ENCODE peak calls at places on chromosomes 11 and 22, in six cellular contexts. O is breast epithelium, K is K562, J is suprapubic skin, T is stomach, X is IMR-90. A is an unnamed sample. For H3K4me1, the result is how much of the 10 kb centered on the place peaks cover.

GRCh38 chr11:80103149-80103859 is 662.5 kb upstream of the TENM4 start:
- DNase-seq in J (no peak), X (peak), K (no peak), T (no peak), O (no peak), A (no peak)

GRCh38 chr11:3169235-3169951 is 4.3 kb upstream of the OSBPL5 start:
- DNase-seq in T (peak), O (peak), X (peak), K (peak), J (peak), A (peak)

GRCh38 chr11:43518407-43519165 is 159.9 kb downstream of the TTC17 start:
- DNase-seq in J (no peak), K (no peak), X (peak), T (no peak), O (no peak), A (no peak)

GRCh38 chr11:72573380-72573949 is 100.8 kb downstream of the PDE2A start:
- DNase-seq in J (peak), T (no peak), X (peak), O (no peak), K (peak), A (peak)

GRCh38 chr11:16805942-16806341 is 67.5 kb downstream of the C11orf58 start:
- DNase-seq in X (peak), K (no peak), O (no peak), T (no peak), J (no peak), A (no peak)

GRCh38 chr11:12087075-12087775 is 23.2 kb upstream of the MICAL2 start:
- DNase-seq in X (peak), O (no peak), J (no peak), K (peak), T (no peak), A (no peak)

GRCh38 chr11:34222030-34222429 is 116.6 kb downstream of the NAT10 start:
- DNase-seq in J (no peak), K (no peak), T (no peak), X (no peak), O (no peak), A (no peak)

GRCh38 chr22:46972901-46973831 is 210.7 kb downstream of the TBC1D22A start:
- DNase-seq in O (no peak), T (no peak), X (no peak), K (no peak), J (no peak), A (no peak)

GRCh38 chr11:34223021-34223813 is 117.8 kb downstream of the NAT10 start:
- DNase-seq in X (peak), O (no peak), T (no peak), J (no peak), K (no peak), A (peak)

GRCh38 chr11:78414321-78415051 is 3.1 kb downstream of the GAB2 start:
- DNase-seq in J (no peak), O (no peak), X (peak), T (no peak), K (no peak), A (no peak)

GRCh38 chr11:57402188-57403066 is 12.0 kb upstream of the PRG2 start:
- DNase-seq in T (no peak), K (peak), O (no peak), X (no peak), J (no peak), A (no peak)

GRCh38 chr11:44301856-44302231 is 8.1 kb downstream of the ALX4 start:
- DNase-seq in J (no peak), O (no peak), X (no peak), K (peak), T (no peak), A (no peak)

GRCh38 chr22:19891350-19892248 is 36.9 kb upstream of the GNB1L start:
- DNase-seq in X (peak), J (no peak), K (peak), T (no peak), O (no peak), A (no peak)

GRCh38 chr22:24134090-24134846 is 47.0 kb upstream of the SUSD2 start:
- DNase-seq in J (no peak), O (no peak), K (no peak), T (peak), X (no peak), A (peak)

GRCh38 chr11:73229321-73230275 is 11.5 kb downstream of the P2RY2 start:
- DNase-seq in T (no peak), K (no peak), J (peak), X (no peak), O (no peak), A (no peak)

GRCh38 chr11:12706531-12707499 is 32.6 kb downstream of the TEAD1 start:
- DNase-seq in J (no peak), O (no peak), T (peak), X (no peak), K (peak), A (no peak)

GRCh38 chr11:19087658-19088057 is 27.1 kb upstream of the MRGPRX2 start:
- DNase-seq in O (no peak), J (no peak), X (peak), T (no peak), K (no peak), A (no peak)

GRCh38 chr22:37229012-37229804 is 14.9 kb downstream of the RAC2 start:
- DNase-seq in J (no peak), K (peak), O (no peak), X (peak), T (no peak), A (peak)

GRCh38 chr11:105923814-105924213 is 98.2 kb downstream of the MSANTD4 start:
- DNase-seq in J (no peak), T (no peak), K (no peak), O (no peak), X (peak), A (no peak)

GRCh38 chr11:96168623-96169022 is 174.4 kb downstream of the MAML2 start:
- DNase-seq in X (peak), T (no peak), K (no peak), J (no peak), O (peak), A (peak)

GRCh38 chr11:86162257-86162656 is 82.3 kb upstream of the EED start:
- DNase-seq in J (no peak), X (peak), T (no peak), O (no peak), K (peak), A (peak)

GRCh38 chr11:88231894-88232482 is 56.7 kb upstream of the RAB38 start:
- DNase-seq in K (no peak), J (no peak), T (no peak), O (no peak), X (peak), A (no peak)

GRCh38 chr22:27115816-27116256 is 458.4 kb downstream of the MIAT start:
- DNase-seq in X (peak), T (peak), K (no peak), J (no peak), O (no peak), A (peak)

GRCh38 chr11:76661835-76662434 is 8.6 kb downstream of the LRRC32 start:
- DNase-seq in T (no peak), X (no peak), O (no peak), J (peak), K (no peak), A (no peak)

GRCh38 chr11:83671295-83671694 is 385.1 kb upstream of the CCDC90B start:
- DNase-seq in O (no peak), X (peak), T (no peak), J (no peak), K (no peak), A (no peak)

GRCh38 chr22:22465782-22466181 is 42.8 kb downstream of the ZNF280B start:
- DNase-seq in J (no peak), O (no peak), T (no peak), K (no peak), X (peak), A (no peak)

GRCh38 chr11:134863294-134863693 is 451.3 kb upstream of the B3GAT1 start:
- DNase-seq in J (no peak), O (no peak), X (no peak), T (no peak), K (no peak), A (no peak)

GRCh38 chr11:1298695-1299492 is 10.5 kb downstream of the TOLLIP start:
- DNase-seq in K (no peak), J (peak), O (peak), T (peak), X (peak), A (peak)

GRCh38 chr11:46991391-46991790 is 54.8 kb downstream of the CSTPP1 start:
- DNase-seq in T (no peak), X (no peak), O (no peak), K (no peak), J (no peak), A (no peak)

GRCh38 chr22:40179535-40179934 is 1.8 kb downstream of the TNRC6B start:
- DNase-seq in O (no peak), J (no peak), T (no peak), X (no peak), K (no peak), A (no peak)

GRCh38 chr11:66818231-66818955 is 24.8 kb upstream of the RCE1 start:
- DNase-seq in K (no peak), X (peak), J (no peak), T (no peak), O (no peak), A (no peak)

GRCh38 chr22:27993774-27994350 is 74.8 kb upstream of the PITPNB start:
- DNase-seq in J (peak), K (no peak), X (no peak), O (no peak), T (no peak), A (no peak)

GRCh38 chr11:121696947-121697346 is 244.2 kb upstream of the SORL1-AS1 start:
- DNase-seq in X (no peak), O (no peak), J (no peak), K (no peak), T (no peak), A (no peak)

GRCh38 chr11:43649501-43649900 is 31.0 kb upstream of the HSD17B12 start:
- DNase-seq in O (no peak), J (no peak), X (no peak), K (no peak), T (no peak), A (no peak)

GRCh38 chr11:33724644-33725035 is 11.6 kb downstream of the CD59 start:
- DNase-seq in K (no peak), T (no peak), J (no peak), O (peak), X (peak), A (no peak)

DNA sequence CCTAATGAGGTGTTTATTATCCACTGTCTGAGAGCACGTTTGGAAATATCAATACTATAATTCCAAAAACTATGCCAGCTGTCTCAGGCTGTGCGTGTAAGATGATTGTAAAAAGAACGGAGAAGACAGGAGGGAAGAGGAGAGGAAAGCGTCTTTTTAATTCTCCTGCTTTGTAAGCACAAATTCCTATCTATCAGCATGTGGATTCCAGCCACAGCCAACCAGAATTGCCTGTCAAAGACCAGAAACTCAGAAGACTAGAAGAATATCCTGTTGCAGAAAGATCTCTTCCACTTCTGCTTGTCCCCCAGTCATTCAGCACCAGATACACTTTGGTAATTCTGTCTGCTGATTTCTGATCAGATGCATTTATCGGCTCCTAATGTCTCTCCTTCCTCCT is 25.8 kb downstream of the APOL5 start:
- DNase-seq in K (no peak), J (no peak), T (no peak), X (peak), O (no peak), A (no peak)
- H3K4me1 ChIP-seq in K (under half), J (under half), T (under half), X (under half), O (under half), A (under half)

DNA sequence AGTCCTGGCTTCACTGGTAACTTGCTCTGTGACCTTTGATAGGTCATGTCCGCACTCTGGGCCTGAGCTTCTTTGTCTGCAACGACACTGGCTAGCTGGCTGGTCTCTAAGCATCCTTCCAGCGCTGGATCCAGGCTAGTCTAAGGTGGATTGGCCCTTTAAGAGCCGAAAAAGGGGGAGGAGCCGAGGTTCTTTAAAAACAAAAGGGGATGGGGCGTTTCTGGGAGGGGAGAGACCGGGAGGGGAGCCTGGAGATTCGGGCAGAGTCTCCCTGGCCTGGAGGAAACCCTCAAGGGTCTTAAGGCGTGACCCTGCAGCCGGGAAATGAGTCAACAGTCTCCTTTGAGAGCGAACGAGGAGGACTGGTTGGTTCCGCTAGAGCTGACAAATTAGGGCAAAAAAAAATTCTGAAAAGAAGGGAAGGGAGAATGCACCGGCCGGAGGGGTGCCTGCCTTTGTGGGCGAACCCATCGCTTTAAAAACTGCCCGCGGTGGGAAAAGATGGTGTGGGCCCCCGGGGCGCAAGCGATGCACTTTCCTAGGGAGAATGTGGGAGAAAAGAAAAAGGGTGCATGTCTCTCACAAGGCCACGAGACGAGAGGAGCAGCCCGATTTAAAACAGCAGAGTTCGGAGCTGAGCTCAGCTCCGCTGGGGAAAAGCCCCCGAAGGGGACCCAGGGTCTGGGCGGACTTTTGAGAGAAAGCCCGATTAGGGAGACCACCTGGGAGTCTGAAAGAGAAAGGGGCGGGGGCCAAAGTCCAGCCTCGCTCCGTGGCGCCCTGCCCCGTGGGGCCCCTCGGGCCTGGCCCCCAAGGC is 952 bp downstream of the ZFTA start:
- DNase-seq in X (peak), K (peak), T (no peak), O (no peak), J (no peak), A (peak)
- TF ChIP-seq POLR2A in X (no peak), K (no peak), T (no peak), O (no peak), J (no peak), A (no peak)

GRCh38 chr22:44369241-44369652 is 56.5 kb upstream of the SHISAL1 start:
- DNase-seq in J (no peak), O (no peak), T (no peak), X (no peak), K (no peak), A (no peak)
- TF ChIP-seq CTCF in J (no peak), O (no peak), T (no peak), X (peak), K (peak), A (no peak)

DNA sequence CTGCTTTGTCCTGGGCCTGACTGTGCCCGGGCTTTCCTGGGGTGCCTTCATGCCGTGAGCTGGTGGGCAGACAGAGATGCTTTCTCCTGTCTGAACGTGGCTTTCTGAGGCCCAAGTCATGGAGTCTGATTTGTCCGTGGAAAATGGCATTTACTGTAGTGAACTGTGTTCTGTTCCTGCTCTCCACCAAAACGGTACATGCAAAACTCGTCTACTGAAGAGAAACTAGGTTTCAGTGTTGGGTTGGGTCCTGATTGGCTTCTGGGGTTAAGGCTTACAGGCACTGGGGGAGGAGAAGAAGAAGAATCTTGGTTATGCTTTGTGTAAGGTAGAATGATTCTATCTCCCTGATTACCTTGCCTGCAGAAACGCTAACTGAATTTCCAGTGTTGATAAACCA is 541.7 kb downstream of the NTM start:
- DNase-seq in K (no peak), J (no peak), T (no peak), X (no peak), O (no peak), A (no peak)
- H3K4me1 ChIP-seq in K (under half), J (under half), T (under half), X (under half), O (under half), A (under half)

GRCh38 chr11:65779919-65780769 is 632 bp downstream of the AP5B1 start:
- DNase-seq in J (peak), O (peak), K (peak), X (peak), T (peak), A (peak)
- TF ChIP-seq POLR2A in J (no peak), O (no peak), K (peak), X (no peak), T (no peak), A (peak)